ENCODE peak calls at places on chromosomes 12 and 14, in seven cellular contexts. J is bronchial epithelial cell, Y is ovary, A is neural progenitor cell, R is K562, F is HCT116, X is cardiac muscle cell. T is an unnamed sample. For H3K27me3, the result is how much of the 10 kb centered on the place peaks cover.

GRCh38 chr14:91163316-91163715 is 49.4 kb downstream of the DGLUCY start:
- DNase-seq in J (no peak), Y (no peak), A (no peak), R (no peak), F (no peak), X (no peak), T (no peak)

GRCh38 chr12:91958816-91959215 is 186.8 kb downstream of the BTG1 start:
- DNase-seq in J (peak), Y (no peak), A (no peak), R (no peak), F (no peak), X (no peak), T (no peak)

GRCh38 chr12:98490491-98491453 is 24.6 kb upstream of the TMPO start:
- DNase-seq in J (peak), Y (peak), A (peak), R (peak), F (peak), X (peak), T (peak)

GRCh38 chr14:52711666-52712065 is 4.7 kb downstream of the PSMC6 start:
- DNase-seq in J (no peak), Y (no peak), A (no peak), R (no peak), F (no peak), X (no peak), T (no peak)

GRCh38 chr14:26859483-26859882 is 261.6 kb upstream of the NOVA1 start:
- DNase-seq in J (no peak), Y (no peak), A (no peak), R (no peak), F (no peak), X (no peak), T (no peak)

GRCh38 chr12:90211017-90211416 is 502.4 kb upstream of the ATP2B1 start:
- DNase-seq in J (peak), Y (no peak), A (no peak), R (no peak), F (no peak), X (no peak), T (no peak)

GRCh38 chr12:46470039-46470627 is 97.6 kb upstream of the SLC38A2 start:
- DNase-seq in J (no peak), Y (no peak), A (no peak), R (no peak), F (no peak), X (no peak), T (no peak)

GRCh38 chr12:116878567-116879508 is 2.4 kb downstream of the HRK start:
- DNase-seq in J (peak), Y (no peak), A (peak), R (no peak), F (no peak), X (peak), T (no peak)

GRCh38 chr12:28787151-28787550 is 361.9 kb upstream of the FAR2 start:
- DNase-seq in J (no peak), Y (no peak), A (no peak), R (no peak), F (no peak), X (no peak), T (no peak)

GRCh38 chr14:93648440-93649168 is 139.7 kb downstream of the PRIMA1 start:
- DNase-seq in J (peak), Y (no peak), A (peak), R (no peak), F (peak), X (peak), T (no peak)

GRCh38 chr12:51320695-51321320 is 3.2 kb downstream of the BIN2 start:
- DNase-seq in J (no peak), Y (no peak), A (peak), R (peak), F (no peak), X (peak), T (no peak)

GRCh38 chr14:88417594-88417993 is 32.1 kb downstream of the SPATA7 start:
- DNase-seq in J (no peak), Y (no peak), A (no peak), R (no peak), F (no peak), X (no peak), T (no peak)

GRCh38 chr14:70036665-70037064 is 152.1 kb downstream of the SLC8A3 start:
- DNase-seq in J (no peak), Y (no peak), A (peak), R (no peak), F (no peak), X (peak), T (no peak)

GRCh38 chr14:98957211-98958047 is 314.6 kb downstream of the BCL11B start:
- DNase-seq in J (peak), Y (peak), A (no peak), R (no peak), F (no peak), X (no peak), T (peak)

GRCh38 chr12:58924652-58925051 is 4.3 kb upstream of the LRIG3 start:
- DNase-seq in J (no peak), Y (no peak), A (no peak), R (no peak), F (no peak), X (no peak), T (no peak)

GRCh38 chr14:67964391-67964812 is 144.8 kb downstream of the RAD51B start:
- DNase-seq in J (peak), Y (no peak), A (no peak), R (no peak), F (no peak), X (no peak), T (no peak)

GRCh38 chr14:78967111-78967809 is 797.1 kb downstream of the NRXN3 start:
- DNase-seq in J (no peak), Y (no peak), A (no peak), R (no peak), F (no peak), X (no peak), T (no peak)

GRCh38 chr12:113302925-113303640 is 31.8 kb downstream of the SLC8B1 start:
- DNase-seq in J (no peak), Y (no peak), A (peak), R (no peak), F (no peak), X (no peak), T (no peak)

GRCh38 chr12:27431185-27431584 is 15.4 kb upstream of the SMCO2 start:
- DNase-seq in J (no peak), Y (no peak), A (no peak), R (no peak), F (no peak), X (no peak), T (no peak)

GRCh38 chr14:66601932-66602578 is 94.1 kb downstream of the GPHN start:
- DNase-seq in J (peak), Y (no peak), A (no peak), R (no peak), F (no peak), X (no peak), T (no peak)

GRCh38 chr12:67759829-67760228 is 111.3 kb downstream of the DYRK2 start:
- DNase-seq in J (no peak), Y (no peak), A (no peak), R (no peak), F (no peak), X (no peak), T (no peak)

DNA sequence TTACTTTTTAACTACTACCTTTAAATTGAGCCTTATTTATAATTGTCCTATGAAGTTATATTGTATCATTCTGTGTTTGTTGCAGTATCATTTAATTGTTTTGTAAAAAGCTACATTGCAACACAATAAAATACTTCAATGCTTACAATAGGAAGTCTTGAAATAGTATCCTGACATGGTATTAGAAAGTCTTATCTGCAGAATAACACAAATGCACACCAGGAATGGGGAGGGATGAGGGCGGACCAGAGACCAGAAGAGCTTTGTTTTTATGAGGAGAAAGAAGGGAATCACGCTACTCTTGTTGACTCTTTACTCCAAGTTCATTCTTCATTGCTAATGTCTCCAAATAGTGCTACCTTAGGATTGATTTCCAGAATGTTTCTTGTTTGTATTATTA is 120.2 kb downstream of the MON2 start:
- DNase-seq in J (no peak), Y (no peak), A (no peak), R (no peak), F (no peak), X (no peak), T (no peak)
- H3K27me3 ChIP-seq in J (under half), Y (under half), A (under half), R (under half), F (under half), X (under half), T (under half)

GRCh38 chr14:101825797-101826196 is 64.3 kb downstream of the PPP2R5C start:
- DNase-seq in J (no peak), Y (no peak), A (no peak), R (no peak), F (no peak), X (no peak), T (no peak)

GRCh38 chr14:101827286-101827685 is 65.8 kb downstream of the PPP2R5C start:
- DNase-seq in J (no peak), Y (no peak), A (no peak), R (no peak), F (no peak), X (no peak), T (no peak)

GRCh38 chr14:101824339-101824727 is 62.8 kb downstream of the PPP2R5C start:
- DNase-seq in J (peak), Y (no peak), A (no peak), R (no peak), F (no peak), X (no peak), T (no peak)

GRCh38 chr14:101828038-101828437 is 66.5 kb downstream of the PPP2R5C start:
- DNase-seq in J (no peak), Y (no peak), A (no peak), R (no peak), F (no peak), X (no peak), T (no peak)

GRCh38 chr14:101826359-101826758 is 64.8 kb downstream of the PPP2R5C start:
- DNase-seq in J (no peak), Y (no peak), A (no peak), R (no peak), F (no peak), X (no peak), T (no peak)
- H3K27me3 ChIP-seq in J (under half), Y (under half), A (under half), R (under half), F (under half), X (under half), T (under half)

DNA sequence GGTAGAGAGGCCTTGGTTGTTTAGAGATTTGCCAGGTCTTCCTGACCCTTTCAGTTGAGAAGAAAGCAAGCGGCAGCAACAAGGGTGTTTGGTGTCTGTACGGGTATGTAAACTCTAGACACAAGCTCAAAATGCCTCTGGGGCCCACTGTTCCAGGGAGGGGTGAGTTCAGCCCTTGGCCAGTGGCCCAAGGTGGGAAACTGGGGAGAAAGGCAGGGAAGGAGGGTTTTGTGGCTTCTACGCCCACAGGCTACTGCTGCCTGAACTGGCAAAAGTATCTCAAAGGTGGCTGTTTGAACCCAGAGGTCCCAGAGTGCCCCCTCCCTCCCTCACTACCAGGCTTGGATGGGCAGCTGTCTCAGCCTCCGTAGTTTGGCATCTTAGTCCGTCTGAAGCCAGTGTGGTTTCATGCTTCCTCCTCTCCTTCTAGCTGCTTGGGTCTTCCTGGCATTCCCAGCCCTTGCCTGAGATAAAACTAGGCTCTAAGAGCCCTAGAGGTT is 5.5 kb downstream of the HOXC5 start:
- DNase-seq in J (no peak), Y (peak), A (peak), R (no peak), F (no peak), X (no peak), T (no peak)
- H3K27me3 ChIP-seq in J (half or more), Y (under half), A (half or more), R (under half), F (under half), X (half or more), T (under half)

GRCh38 chr12:132182711-132183365 is 38.6 kb downstream of the NOC4L start:
- DNase-seq in J (no peak), Y (no peak), A (no peak), R (no peak), F (no peak), X (no peak), T (no peak)

GRCh38 chr12:132179431-132180362 is 35.4 kb downstream of the NOC4L start:
- DNase-seq in J (no peak), Y (no peak), A (no peak), R (no peak), F (no peak), X (no peak), T (no peak)

GRCh38 chr12:132180648-132181546 is 36.6 kb downstream of the NOC4L start:
- DNase-seq in J (no peak), Y (no peak), A (no peak), R (no peak), F (no peak), X (no peak), T (no peak)

GRCh38 chr12:132182206-132182710 is 38.0 kb downstream of the NOC4L start:
- DNase-seq in J (no peak), Y (no peak), A (no peak), R (no peak), F (no peak), X (no peak), T (no peak)

DNA sequence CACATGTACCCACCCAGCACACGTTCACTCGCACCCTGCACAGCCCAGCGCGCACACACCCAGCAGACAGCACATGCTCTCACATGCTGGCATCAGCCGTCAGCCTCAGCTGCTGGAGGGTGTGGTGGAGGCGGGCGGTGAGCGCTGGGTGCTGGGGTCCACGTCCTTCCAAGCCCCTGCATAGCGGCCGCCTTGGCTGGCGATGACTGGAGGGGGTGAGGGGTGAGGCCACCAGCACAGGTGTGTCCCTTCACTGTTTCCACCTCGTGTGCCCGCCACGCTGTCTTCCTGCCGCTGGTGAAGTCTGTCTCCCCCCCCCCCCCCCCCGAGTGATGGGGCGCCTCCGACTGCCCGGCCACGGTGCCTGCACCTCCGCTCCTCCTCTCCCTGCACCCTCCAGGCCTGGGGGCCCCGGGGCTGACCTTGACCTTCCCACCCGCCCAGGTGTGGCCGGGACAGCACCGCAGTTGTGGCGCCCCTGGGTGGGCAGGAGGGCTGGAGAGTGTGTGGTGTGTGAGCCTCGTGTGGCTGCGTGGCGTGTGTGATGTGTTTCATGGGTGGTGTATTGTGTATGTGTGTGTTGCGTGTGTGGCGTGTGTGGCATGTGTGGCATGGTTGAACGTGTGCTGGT is 37.4 kb downstream of the NOC4L start:
- DNase-seq in J (no peak), Y (no peak), A (no peak), R (no peak), F (no peak), X (no peak), T (no peak)
- H3K27me3 ChIP-seq in J (under half), Y (under half), A (half or more), R (under half), F (under half), X (under half), T (under half)

DNA sequence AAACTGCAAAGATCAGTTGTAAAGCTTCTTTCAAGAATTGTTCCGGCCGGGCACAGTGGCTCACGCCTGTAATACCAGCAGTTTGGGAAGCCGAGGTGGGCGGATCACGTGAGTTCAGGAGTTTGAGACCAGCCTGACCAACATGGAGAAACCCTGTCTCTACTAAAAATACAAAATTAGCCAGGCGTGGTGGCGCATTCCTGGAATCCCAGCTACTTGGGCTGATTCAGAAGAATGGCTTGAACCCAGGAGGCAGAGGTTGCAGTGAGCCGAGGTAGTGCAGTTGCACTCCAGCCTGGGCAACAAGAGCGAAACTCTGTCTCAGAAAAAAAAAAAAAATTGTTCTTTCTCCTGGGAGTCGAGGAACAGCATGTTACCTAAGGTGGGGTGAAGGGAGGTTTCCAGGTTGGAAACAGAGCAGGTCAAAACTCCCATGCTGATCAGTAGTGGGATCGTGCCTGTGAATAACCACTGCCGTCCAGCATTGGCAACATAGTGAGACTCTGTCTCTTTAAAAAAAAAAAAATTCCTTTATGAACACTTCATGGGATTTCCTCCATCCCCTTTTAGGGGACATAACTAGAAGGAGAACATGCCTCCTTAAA is 13.9 kb downstream of the FBXO34 start:
- DNase-seq in J (no peak), Y (no peak), A (no peak), R (no peak), F (no peak), X (no peak), T (no peak)
- H3K27me3 ChIP-seq in J (under half), Y (under half), A (under half), R (under half), F (under half), X (under half), T (under half)

GRCh38 chr12:205026-205425 is 8.9 kb downstream of the SLC6A12 start:
- DNase-seq in J (no peak), Y (no peak), A (no peak), R (no peak), F (no peak), X (no peak), T (no peak)
- H3K27me3 ChIP-seq in J (under half), Y (under half), A (half or more), R (under half), F (under half), X (half or more), T (under half)

GRCh38 chr12:66453111-66453510 is 150.8 kb downstream of the HELB start:
- DNase-seq in J (no peak), Y (no peak), A (no peak), R (no peak), F (no peak), X (no peak), T (no peak)

GRCh38 chr12:66459944-66460482 is 157.7 kb downstream of the HELB start:
- DNase-seq in J (no peak), Y (no peak), A (no peak), R (no peak), F (no peak), X (no peak), T (no peak)

GRCh38 chr12:66453837-66454236 is 151.5 kb downstream of the HELB start:
- DNase-seq in J (no peak), Y (no peak), A (no peak), R (no peak), F (no peak), X (no peak), T (no peak)

GRCh38 chr12:66456622-66457021 is 154.3 kb downstream of the HELB start:
- DNase-seq in J (no peak), Y (no peak), A (no peak), R (no peak), F (no peak), X (no peak), T (no peak)
- H3K27me3 ChIP-seq in J (under half), Y (under half), A (under half), R (under half), F (under half), X (under half), T (under half)

GRCh38 chr12:13695781-13696180 is 285.6 kb downstream of the GRIN2B start:
- DNase-seq in J (no peak), Y (no peak), A (no peak), R (no peak), F (no peak), X (no peak), T (no peak)
- H3K27me3 ChIP-seq in J (under half), Y (under half), A (under half), R (under half), F (under half), X (under half), T (under half)

GRCh38 chr14:44798386-44799242 is 163.1 kb downstream of the KLHL28 start:
- DNase-seq in J (no peak), Y (no peak), A (no peak), R (no peak), F (no peak), X (no peak), T (no peak)

GRCh38 chr14:44803239-44803905 is 158.4 kb downstream of the KLHL28 start:
- DNase-seq in J (peak), Y (no peak), A (peak), R (peak), F (peak), X (peak), T (no peak)
- H3K27me3 ChIP-seq in J (under half), Y (under half), A (under half), R (under half), F (under half), X (under half), T (under half)

GRCh38 chr14:36655054-36655381 is 6.6 kb upstream of the PAX9 start:
- DNase-seq in J (no peak), Y (no peak), A (peak), R (no peak), F (no peak), X (no peak), T (no peak)

GRCh38 chr14:36656769-36657408 is 4.8 kb upstream of the PAX9 start:
- DNase-seq in J (no peak), Y (no peak), A (peak), R (no peak), F (no peak), X (no peak), T (no peak)

GRCh38 chr14:36655963-36656768 is 5.5 kb upstream of the PAX9 start:
- DNase-seq in J (peak), Y (no peak), A (peak), R (peak), F (peak), X (peak), T (peak)

GRCh38 chr14:36654185-36655053 is 7.2 kb upstream of the PAX9 start:
- DNase-seq in J (no peak), Y (no peak), A (peak), R (no peak), F (no peak), X (no peak), T (no peak)

DNA sequence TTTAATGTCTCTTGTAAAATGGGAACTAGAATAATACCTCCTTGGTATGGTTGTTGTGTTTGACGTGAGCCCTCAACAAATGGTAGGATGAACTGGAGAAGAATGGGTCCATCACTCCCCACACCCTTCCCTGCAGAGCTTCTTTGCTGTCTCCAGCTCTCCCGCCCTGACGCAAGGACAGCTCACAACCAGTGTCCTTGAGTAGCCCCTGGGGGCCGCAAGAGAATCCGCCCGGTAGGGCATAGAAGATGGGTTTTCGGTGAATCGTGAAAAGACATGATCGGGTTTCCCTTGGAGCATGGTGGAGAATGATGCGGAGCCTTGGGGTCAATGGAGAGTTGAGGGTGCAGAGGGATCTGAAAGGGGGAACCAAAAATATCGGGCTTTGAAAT is 6.1 kb upstream of the PAX9 start:
- DNase-seq in J (no peak), Y (no peak), A (peak), R (no peak), F (no peak), X (no peak), T (no peak)
- H3K27me3 ChIP-seq in J (under half), Y (under half), A (half or more), R (under half), F (under half), X (half or more), T (under half)

T was measured in aorta.